ENCODE peak calls at places on chromosome 14, in five cellular contexts. One of them, this sample, is unnamed.

GRCh38 chr14:89242871-89243270 is 174.2 kb downstream of the FOXN3 start:
- DNase-seq in pancreas: no peak
- DNase-seq in left ventricle myocardium inferior: no peak
- DNase-seq in keratinocyte: no peak
- DNase-seq in right lobe of liver: no peak
- DNase-seq in this sample: peak; percentile 56

GRCh38 chr14:31990959-31991541 is 86.1 kb upstream of the ARHGAP5 start:
- DNase-seq in pancreas: no peak
- DNase-seq in right lobe of liver: no peak
- DNase-seq in keratinocyte: no peak
- DNase-seq in left ventricle myocardium inferior: no peak
- DNase-seq in this sample: no peak

GRCh38 chr14:81710232-81710845 is 176.7 kb upstream of the SEL1L start:
- DNase-seq in keratinocyte: peak; percentile 1
- DNase-seq in left ventricle myocardium inferior: no peak
- DNase-seq in pancreas: peak; percentile 27
- DNase-seq in right lobe of liver: no peak
- DNase-seq in this sample: no peak

GRCh38 chr14:95541932-95542554 is 7.2 kb downstream of the GLRX5 start:
- DNase-seq in keratinocyte: no peak
- DNase-seq in left ventricle myocardium inferior: no peak
- DNase-seq in right lobe of liver: no peak
- DNase-seq in pancreas: no peak
- DNase-seq in this sample: no peak

GRCh38 chr14:75249251-75249957 is 29.2 kb upstream of the FOS start:
- DNase-seq in right lobe of liver: peak; percentile 38
- DNase-seq in pancreas: peak; percentile 41
- DNase-seq in left ventricle myocardium inferior: no peak
- DNase-seq in keratinocyte: no peak
- DNase-seq in this sample: peak; percentile 44

GRCh38 chr14:80055912-80056801 is 155.1 kb downstream of the DIO2 start:
- DNase-seq in left ventricle myocardium inferior: no peak
- DNase-seq in pancreas: peak; percentile 52
- DNase-seq in keratinocyte: no peak
- DNase-seq in right lobe of liver: no peak
- DNase-seq in this sample: peak; percentile 26

GRCh38 chr14:32941668-32942065 is 3.0 kb downstream of the NPAS3 start:
- DNase-seq in keratinocyte: no peak
- DNase-seq in right lobe of liver: no peak
- DNase-seq in pancreas: no peak
- DNase-seq in left ventricle myocardium inferior: no peak
- DNase-seq in this sample: no peak

GRCh38 chr14:73245401-73246325 is 8.4 kb downstream of the PAPLN start:
- DNase-seq in keratinocyte: no peak
- DNase-seq in pancreas: no peak
- DNase-seq in left ventricle myocardium inferior: peak; percentile 68
- DNase-seq in right lobe of liver: peak; percentile 69
- DNase-seq in this sample: peak; percentile 75

GRCh38 chr14:55129428-55130193 is 559 bp downstream of the LGALS3 start:
- DNase-seq in right lobe of liver: peak; percentile 66
- DNase-seq in left ventricle myocardium inferior: peak; percentile 75
- DNase-seq in pancreas: peak; percentile 54
- DNase-seq in keratinocyte: no peak
- DNase-seq in this sample: peak; percentile 86

GRCh38 chr14:94174622-94175402 is 690 bp downstream of the PPP4R4 start:
- DNase-seq in left ventricle myocardium inferior: no peak
- DNase-seq in keratinocyte: no peak
- DNase-seq in pancreas: peak; percentile 31
- DNase-seq in right lobe of liver: peak; percentile 35
- DNase-seq in this sample: peak; percentile 71

GRCh38 chr14:61569783-61570182 is 125.5 kb upstream of the HIF1A start:
- DNase-seq in keratinocyte: no peak
- DNase-seq in right lobe of liver: no peak
- DNase-seq in pancreas: no peak
- DNase-seq in left ventricle myocardium inferior: peak; percentile 55
- DNase-seq in this sample: no peak

GRCh38 chr14:38129705-38130104 is 78.0 kb upstream of the SSTR1 start:
- DNase-seq in left ventricle myocardium inferior: no peak
- DNase-seq in keratinocyte: no peak
- DNase-seq in pancreas: no peak
- DNase-seq in right lobe of liver: no peak
- DNase-seq in this sample: no peak

GRCh38 chr14:104687601-104688504 is 1.6 kb upstream of the INF2 start:
- DNase-seq in keratinocyte: no peak
- DNase-seq in pancreas: peak; percentile 94
- DNase-seq in left ventricle myocardium inferior: peak; percentile 87
- DNase-seq in right lobe of liver: peak; percentile 93
- DNase-seq in this sample: peak; percentile 87
- H3K4me3 ChIP-seq in keratinocyte: no peak overlapping the region
- H3K4me3 ChIP-seq in pancreas: no peak overlapping the region
- H3K4me3 ChIP-seq in left ventricle myocardium inferior: peak overlapping the region; percentile 97
- H3K4me3 ChIP-seq in right lobe of liver: peak overlapping the region; percentile 94
- H3K4me3 ChIP-seq in this sample: no peak overlapping the region

DNA sequence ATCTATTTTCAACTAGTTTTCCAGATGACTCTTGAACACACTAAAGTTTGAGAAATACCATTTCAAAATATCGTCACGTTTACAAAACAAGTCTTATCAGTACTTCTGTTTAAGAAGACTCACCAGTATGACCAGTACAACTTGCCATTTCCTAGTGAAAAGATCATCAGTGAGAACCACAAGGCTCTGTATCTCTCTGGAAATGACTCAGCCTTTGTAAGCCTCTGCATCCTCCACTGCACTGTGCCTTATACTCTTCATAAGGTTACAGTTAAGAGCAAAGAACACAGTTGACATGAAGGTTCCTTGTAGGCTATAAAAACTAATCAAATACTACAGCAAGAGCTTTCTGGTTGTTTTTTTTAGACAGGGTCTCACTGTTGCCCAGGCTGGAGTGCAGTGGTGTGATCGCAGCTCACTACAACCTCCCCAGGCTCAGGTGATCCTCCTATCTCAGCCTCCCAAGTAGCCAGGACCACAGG is 5.7 kb upstream of the VTI1B start:
- DNase-seq in right lobe of liver: no peak
- DNase-seq in pancreas: no peak
- DNase-seq in left ventricle myocardium inferior: no peak
- DNase-seq in keratinocyte: no peak
- DNase-seq in this sample: no peak
- H3K36me3 ChIP-seq in right lobe of liver: peaks cover 30% of the 10 kb centered on the region
- H3K36me3 ChIP-seq in pancreas: no peaks in the 10 kb centered on the region
- H3K36me3 ChIP-seq in left ventricle myocardium inferior: peaks cover 31% of the 10 kb centered on the region
- H3K36me3 ChIP-seq in keratinocyte: peaks cover 36% of the 10 kb centered on the region
- H3K36me3 ChIP-seq in this sample: peaks cover 27% of the 10 kb centered on the region

GRCh38 chr14:76759589-76759988 is 1.7 kb upstream of the VASH1 start:
- DNase-seq in keratinocyte: no peak
- DNase-seq in pancreas: no peak
- DNase-seq in right lobe of liver: no peak
- DNase-seq in left ventricle myocardium inferior: no peak
- DNase-seq in this sample: peak; percentile 9
- H3K27me3 ChIP-seq in keratinocyte: peaks cover 46% of the 10 kb centered on the region
- H3K27me3 ChIP-seq in pancreas: no peaks in the 10 kb centered on the region
- H3K27me3 ChIP-seq in right lobe of liver: no peaks in the 10 kb centered on the region
- H3K27me3 ChIP-seq in left ventricle myocardium inferior: peaks cover 6% of the 10 kb centered on the region
- H3K27me3 ChIP-seq in this sample: peaks cover 41% of the 10 kb centered on the region

DNA sequence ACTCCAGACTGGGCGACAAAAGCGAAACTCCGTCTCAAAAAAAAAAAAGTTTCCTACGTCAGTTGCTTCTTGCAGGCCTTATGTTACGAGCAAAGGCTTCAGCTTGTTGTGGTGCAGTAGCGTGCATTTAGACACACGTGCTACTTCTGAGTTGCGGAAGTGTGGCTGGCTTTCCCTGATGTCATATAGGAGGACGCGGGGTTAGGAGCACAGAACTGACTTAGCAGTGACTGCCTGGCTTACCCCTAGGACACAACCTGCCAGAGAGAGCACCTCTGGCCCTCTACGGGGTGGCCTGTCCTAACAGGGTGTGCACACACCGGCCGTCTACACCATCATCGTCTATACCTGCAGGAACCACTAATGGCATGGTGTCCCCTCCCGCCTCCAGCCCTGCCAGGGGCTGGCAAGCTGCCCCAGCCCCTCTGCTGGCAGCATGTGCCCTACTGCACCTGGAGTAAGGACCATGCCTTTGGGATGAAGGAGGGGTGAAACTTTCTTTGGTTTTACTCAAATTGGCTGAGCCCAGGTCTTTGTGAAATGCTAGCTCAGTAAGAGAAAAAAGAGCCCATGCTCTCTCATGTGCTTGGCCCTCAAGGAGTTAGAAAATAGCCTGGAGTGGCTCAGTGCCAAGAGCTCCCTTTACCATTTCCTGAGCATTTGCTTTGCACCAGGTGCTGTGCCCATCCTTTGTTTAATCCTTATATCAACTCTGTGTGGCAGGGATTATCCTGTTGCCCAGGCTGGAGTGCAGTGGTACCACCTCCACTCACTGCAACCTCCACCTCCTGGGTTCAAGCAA is 1.7 kb upstream of the GPR68 start:
- DNase-seq in pancreas: no peak
- DNase-seq in left ventricle myocardium inferior: no peak
- DNase-seq in right lobe of liver: no peak
- DNase-seq in keratinocyte: no peak
- DNase-seq in this sample: no peak
- H3K4me3 ChIP-seq in pancreas: no peak overlapping the region
- H3K4me3 ChIP-seq in left ventricle myocardium inferior: no peak overlapping the region
- H3K4me3 ChIP-seq in right lobe of liver: no peak overlapping the region
- H3K4me3 ChIP-seq in keratinocyte: no peak overlapping the region
- H3K4me3 ChIP-seq in this sample: no peak overlapping the region

GRCh38 chr14:102891556-102891955 is 30.9 kb upstream of the AMN start:
- DNase-seq in right lobe of liver: no peak
- DNase-seq in pancreas: no peak
- DNase-seq in keratinocyte: no peak
- DNase-seq in left ventricle myocardium inferior: no peak
- DNase-seq in this sample: no peak

GRCh38 chr14:102891111-102891510 is 31.4 kb upstream of the AMN start:
- DNase-seq in pancreas: no peak
- DNase-seq in left ventricle myocardium inferior: no peak
- DNase-seq in keratinocyte: no peak
- DNase-seq in right lobe of liver: no peak
- DNase-seq in this sample: no peak

GRCh38 chr14:102885686-102886447 is 36.6 kb upstream of the AMN start:
- DNase-seq in right lobe of liver: no peak
- DNase-seq in pancreas: no peak
- DNase-seq in left ventricle myocardium inferior: no peak
- DNase-seq in keratinocyte: no peak
- DNase-seq in this sample: no peak

GRCh38 chr14:102889615-102890014 is 32.8 kb upstream of the AMN start:
- DNase-seq in left ventricle myocardium inferior: no peak
- DNase-seq in pancreas: no peak
- DNase-seq in right lobe of liver: no peak
- DNase-seq in keratinocyte: no peak
- DNase-seq in this sample: no peak

DNA sequence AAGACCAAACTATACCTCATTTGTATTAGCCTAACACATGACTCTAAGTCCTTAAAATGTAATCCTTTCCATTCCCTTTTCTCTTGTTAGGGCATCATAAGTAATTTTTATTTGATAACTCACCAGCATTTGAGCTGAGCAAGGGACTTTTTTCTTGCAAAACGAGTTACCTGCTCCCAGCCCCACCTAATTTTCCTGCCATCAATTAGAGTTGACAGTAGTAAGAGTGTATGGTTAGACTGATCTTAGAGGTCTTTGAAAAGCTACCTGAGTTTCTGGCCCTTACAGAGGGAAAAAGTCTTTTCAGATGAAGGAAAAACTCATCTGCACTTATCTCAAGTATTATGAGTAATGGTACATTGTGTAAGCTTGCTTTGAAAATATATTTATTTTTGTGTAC is 33.7 kb upstream of the AMN start:
- DNase-seq in right lobe of liver: no peak
- DNase-seq in left ventricle myocardium inferior: no peak
- DNase-seq in keratinocyte: no peak
- DNase-seq in pancreas: no peak
- DNase-seq in this sample: no peak
- H3K36me3 ChIP-seq in right lobe of liver: peaks cover 11% of the 10 kb centered on the region
- H3K36me3 ChIP-seq in left ventricle myocardium inferior: peaks cover 14% of the 10 kb centered on the region
- H3K36me3 ChIP-seq in keratinocyte: peaks cover 19% of the 10 kb centered on the region
- H3K36me3 ChIP-seq in pancreas: no peaks in the 10 kb centered on the region
- H3K36me3 ChIP-seq in this sample: no peaks in the 10 kb centered on the region

DNA sequence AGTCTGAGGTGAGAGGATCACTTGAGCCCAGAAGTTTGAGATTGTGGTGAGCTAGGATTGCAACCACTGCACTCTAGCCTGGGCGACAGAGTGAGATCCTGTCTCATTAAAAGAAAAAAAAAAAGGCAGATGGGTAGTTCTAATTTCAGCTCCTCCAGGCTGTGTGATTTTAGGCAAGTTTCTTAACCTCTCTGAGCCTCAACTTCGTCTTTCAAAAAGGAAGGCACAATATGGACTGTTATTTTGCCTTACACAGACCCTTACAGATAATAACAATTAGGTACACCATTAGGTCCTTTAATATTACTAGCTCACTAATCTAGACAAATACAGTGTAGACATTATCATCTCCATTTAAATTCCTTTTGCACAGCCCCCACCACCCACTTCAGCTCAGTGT is 4.8 kb upstream of the CCDC177 start:
- DNase-seq in left ventricle myocardium inferior: no peak
- DNase-seq in pancreas: no peak
- DNase-seq in right lobe of liver: no peak
- DNase-seq in keratinocyte: no peak
- DNase-seq in this sample: no peak
- H3K27me3 ChIP-seq in left ventricle myocardium inferior: peaks cover 46% of the 10 kb centered on the region
- H3K27me3 ChIP-seq in pancreas: peaks cover 12% of the 10 kb centered on the region
- H3K27me3 ChIP-seq in right lobe of liver: no peaks in the 10 kb centered on the region
- H3K27me3 ChIP-seq in keratinocyte: peaks cover 15% of the 10 kb centered on the region
- H3K27me3 ChIP-seq in this sample: peaks cover 2% of the 10 kb centered on the region

GRCh38 chr14:99382781-99383456 is 97.7 kb downstream of the SETD3 start:
- DNase-seq in keratinocyte: no peak
- DNase-seq in right lobe of liver: no peak
- DNase-seq in left ventricle myocardium inferior: no peak
- DNase-seq in pancreas: no peak
- DNase-seq in this sample: no peak
- H3K4me3 ChIP-seq in keratinocyte: no peak overlapping the region
- H3K4me3 ChIP-seq in right lobe of liver: no peak overlapping the region
- H3K4me3 ChIP-seq in left ventricle myocardium inferior: no peak overlapping the region
- H3K4me3 ChIP-seq in pancreas: no peak overlapping the region
- H3K4me3 ChIP-seq in this sample: no peak overlapping the region

GRCh38 chr14:92942976-92943710 is 20.2 kb downstream of the CHGA start:
- DNase-seq in keratinocyte: no peak
- DNase-seq in pancreas: no peak
- DNase-seq in left ventricle myocardium inferior: no peak
- DNase-seq in right lobe of liver: no peak
- DNase-seq in this sample: no peak
- H3K36me3 ChIP-seq in keratinocyte: peaks cover 27% of the 10 kb centered on the region
- H3K36me3 ChIP-seq in pancreas: no peaks in the 10 kb centered on the region
- H3K36me3 ChIP-seq in left ventricle myocardium inferior: peaks cover 63% of the 10 kb centered on the region
- H3K36me3 ChIP-seq in right lobe of liver: no peaks in the 10 kb centered on the region
- H3K36me3 ChIP-seq in this sample: peaks cover 4% of the 10 kb centered on the region

This sample was measured in H7.